ENCODE peak calls at places on chromosomes 3 and 15, in seven cellular contexts. One of them, this sample, is unnamed.

GRCh38 chr3:20185364-20185732 is 658 bp downstream of the SGO1 start:
- DNase-seq in suprapubic skin: no peak
- DNase-seq in astrocyte of the spinal cord: no peak
- DNase-seq in SW480: peak; percentile 31
- DNase-seq in HepG2: no peak
- DNase-seq in activated gamma-delta T cell treated with Interleukin-2 at 50 U/mL for 16 hours: no peak
- DNase-seq in aorta: no peak
- DNase-seq in this sample: no peak

GRCh38 chr3:38126121-38126892 is 10.6 kb downstream of the ACAA1 start:
- DNase-seq in suprapubic skin: no peak
- DNase-seq in astrocyte of the spinal cord: no peak
- DNase-seq in SW480: no peak
- DNase-seq in HepG2: no peak
- DNase-seq in activated gamma-delta T cell treated with Interleukin-2 at 50 U/mL for 16 hours: no peak
- DNase-seq in aorta: no peak
- DNase-seq in this sample: peak; percentile 50

GRCh38 chr15:87154771-87155170 is 1075.1 kb downstream of the AGBL1 start:
- DNase-seq in suprapubic skin: no peak
- DNase-seq in astrocyte of the spinal cord: peak; percentile 81
- DNase-seq in SW480: no peak
- DNase-seq in HepG2: no peak
- DNase-seq in activated gamma-delta T cell treated with Interleukin-2 at 50 U/mL for 16 hours: no peak
- DNase-seq in aorta: no peak
- DNase-seq in this sample: no peak

GRCh38 chr3:71160800-71161546 is 422.6 kb downstream of the FOXP1 start:
- DNase-seq in suprapubic skin: no peak
- DNase-seq in astrocyte of the spinal cord: peak; percentile 69
- DNase-seq in SW480: peak; percentile 6
- DNase-seq in HepG2: no peak
- DNase-seq in activated gamma-delta T cell treated with Interleukin-2 at 50 U/mL for 16 hours: no peak
- DNase-seq in aorta: no peak
- DNase-seq in this sample: no peak

GRCh38 chr3:39343760-39344159 is 14.3 kb downstream of the CCR8 start:
- DNase-seq in suprapubic skin: no peak
- DNase-seq in astrocyte of the spinal cord: no peak
- DNase-seq in SW480: no peak
- DNase-seq in HepG2: no peak
- DNase-seq in activated gamma-delta T cell treated with Interleukin-2 at 50 U/mL for 16 hours: no peak
- DNase-seq in aorta: no peak
- DNase-seq in this sample: no peak

GRCh38 chr3:115134648-115135347 is 12.3 kb downstream of the ZBTB20 start:
- DNase-seq in suprapubic skin: no peak
- DNase-seq in astrocyte of the spinal cord: no peak
- DNase-seq in SW480: no peak
- DNase-seq in HepG2: no peak
- DNase-seq in activated gamma-delta T cell treated with Interleukin-2 at 50 U/mL for 16 hours: no peak
- DNase-seq in aorta: no peak
- DNase-seq in this sample: no peak

GRCh38 chr15:40320931-40321371 is 2.5 kb upstream of the INAFM2 start:
- DNase-seq in suprapubic skin: no peak
- DNase-seq in astrocyte of the spinal cord: peak; percentile 70
- DNase-seq in SW480: peak; percentile 67
- DNase-seq in HepG2: peak; percentile 66
- DNase-seq in activated gamma-delta T cell treated with Interleukin-2 at 50 U/mL for 16 hours: peak; percentile 55
- DNase-seq in aorta: no peak
- DNase-seq in this sample: peak; percentile 79

GRCh38 chr3:154059798-154060197 is 61.4 kb upstream of the ARHGEF26 start:
- DNase-seq in suprapubic skin: no peak
- DNase-seq in astrocyte of the spinal cord: no peak
- DNase-seq in SW480: no peak
- DNase-seq in HepG2: no peak
- DNase-seq in activated gamma-delta T cell treated with Interleukin-2 at 50 U/mL for 16 hours: no peak
- DNase-seq in aorta: no peak
- DNase-seq in this sample: no peak

GRCh38 chr3:147120029-147120428 is 286.3 kb downstream of the ZIC4 start:
- DNase-seq in suprapubic skin: no peak
- DNase-seq in astrocyte of the spinal cord: peak; percentile 65
- DNase-seq in SW480: peak; percentile 13
- DNase-seq in HepG2: peak; percentile 16
- DNase-seq in activated gamma-delta T cell treated with Interleukin-2 at 50 U/mL for 16 hours: no peak
- DNase-seq in aorta: no peak
- DNase-seq in this sample: no peak

GRCh38 chr3:101803152-101803782 is 24.3 kb downstream of the NXPE3 start:
- DNase-seq in suprapubic skin: no peak
- DNase-seq in astrocyte of the spinal cord: peak; percentile 68
- DNase-seq in SW480: peak; percentile 58
- DNase-seq in HepG2: peak; percentile 74
- DNase-seq in activated gamma-delta T cell treated with Interleukin-2 at 50 U/mL for 16 hours: peak; percentile 53
- DNase-seq in aorta: no peak
- DNase-seq in this sample: peak; percentile 67

GRCh38 chr3:97817965-97818364 is 3.8 kb upstream of the CRYBG3 start:
- DNase-seq in suprapubic skin: no peak
- DNase-seq in astrocyte of the spinal cord: no peak
- DNase-seq in SW480: no peak
- DNase-seq in HepG2: no peak
- DNase-seq in activated gamma-delta T cell treated with Interleukin-2 at 50 U/mL for 16 hours: no peak
- DNase-seq in aorta: no peak
- DNase-seq in this sample: no peak

GRCh38 chr3:197292083-197293042 is 6.0 kb downstream of the DLG1 start:
- DNase-seq in suprapubic skin: no peak
- DNase-seq in astrocyte of the spinal cord: no peak
- DNase-seq in SW480: no peak
- DNase-seq in HepG2: peak; percentile 54
- DNase-seq in activated gamma-delta T cell treated with Interleukin-2 at 50 U/mL for 16 hours: no peak
- DNase-seq in aorta: no peak
- DNase-seq in this sample: no peak

GRCh38 chr3:173652093-173652492 is 254.5 kb downstream of the NLGN1 start:
- DNase-seq in suprapubic skin: no peak
- DNase-seq in astrocyte of the spinal cord: peak; percentile 38
- DNase-seq in SW480: no peak
- DNase-seq in HepG2: no peak
- DNase-seq in activated gamma-delta T cell treated with Interleukin-2 at 50 U/mL for 16 hours: no peak
- DNase-seq in aorta: no peak
- DNase-seq in this sample: no peak

GRCh38 chr3:122101646-122102045 is 46.5 kb downstream of the CD86 start:
- DNase-seq in suprapubic skin: no peak
- DNase-seq in astrocyte of the spinal cord: peak; percentile 28
- DNase-seq in SW480: peak; percentile 70
- DNase-seq in HepG2: peak; percentile 56
- DNase-seq in activated gamma-delta T cell treated with Interleukin-2 at 50 U/mL for 16 hours: no peak
- DNase-seq in aorta: no peak
- DNase-seq in this sample: no peak

GRCh38 chr3:175456496-175456895 is 597.4 kb downstream of the NAALADL2 start:
- DNase-seq in suprapubic skin: no peak
- DNase-seq in astrocyte of the spinal cord: no peak
- DNase-seq in SW480: no peak
- DNase-seq in HepG2: no peak
- DNase-seq in activated gamma-delta T cell treated with Interleukin-2 at 50 U/mL for 16 hours: no peak
- DNase-seq in aorta: no peak
- DNase-seq in this sample: no peak

GRCh38 chr15:99536422-99537033 is 29.3 kb upstream of the MEF2A start:
- DNase-seq in suprapubic skin: peak; percentile 76
- DNase-seq in astrocyte of the spinal cord: peak; percentile 51
- DNase-seq in SW480: peak; percentile 52
- DNase-seq in HepG2: no peak
- DNase-seq in activated gamma-delta T cell treated with Interleukin-2 at 50 U/mL for 16 hours: no peak
- DNase-seq in aorta: peak; percentile 91
- DNase-seq in this sample: peak; percentile 71

GRCh38 chr15:62566248-62566647 is 401.2 kb upstream of the C2CD4B start:
- DNase-seq in suprapubic skin: no peak
- DNase-seq in astrocyte of the spinal cord: no peak
- DNase-seq in SW480: no peak
- DNase-seq in HepG2: no peak
- DNase-seq in activated gamma-delta T cell treated with Interleukin-2 at 50 U/mL for 16 hours: no peak
- DNase-seq in aorta: no peak
- DNase-seq in this sample: no peak

GRCh38 chr15:41698779-41699178 is 38.6 kb downstream of the MGA start:
- DNase-seq in suprapubic skin: no peak
- DNase-seq in astrocyte of the spinal cord: peak; percentile 63
- DNase-seq in SW480: peak; percentile 49
- DNase-seq in HepG2: no peak
- DNase-seq in activated gamma-delta T cell treated with Interleukin-2 at 50 U/mL for 16 hours: no peak
- DNase-seq in aorta: no peak
- DNase-seq in this sample: no peak

GRCh38 chr15:50135123-50135541 is 16.1 kb upstream of the ATP8B4 start:
- DNase-seq in suprapubic skin: no peak
- DNase-seq in astrocyte of the spinal cord: no peak
- DNase-seq in SW480: peak; percentile 4
- DNase-seq in HepG2: no peak
- DNase-seq in activated gamma-delta T cell treated with Interleukin-2 at 50 U/mL for 16 hours: no peak
- DNase-seq in aorta: no peak
- DNase-seq in this sample: no peak

GRCh38 chr15:62828364-62828763 is 214.2 kb upstream of the TPM1 start:
- DNase-seq in suprapubic skin: no peak
- DNase-seq in astrocyte of the spinal cord: no peak
- DNase-seq in SW480: no peak
- DNase-seq in HepG2: peak; percentile 60
- DNase-seq in activated gamma-delta T cell treated with Interleukin-2 at 50 U/mL for 16 hours: no peak
- DNase-seq in aorta: no peak
- DNase-seq in this sample: no peak

GRCh38 chr15:56817266-56817665 is 84.0 kb upstream of the ZNF280D start:
- DNase-seq in suprapubic skin: no peak
- DNase-seq in astrocyte of the spinal cord: peak; percentile 62
- DNase-seq in SW480: peak; percentile 4
- DNase-seq in HepG2: no peak
- DNase-seq in activated gamma-delta T cell treated with Interleukin-2 at 50 U/mL for 16 hours: no peak
- DNase-seq in aorta: no peak
- DNase-seq in this sample: no peak

GRCh38 chr15:95608371-95608770 is 722.1 kb upstream of the NR2F2 start:
- DNase-seq in suprapubic skin: no peak
- DNase-seq in astrocyte of the spinal cord: no peak
- DNase-seq in SW480: no peak
- DNase-seq in HepG2: no peak
- DNase-seq in activated gamma-delta T cell treated with Interleukin-2 at 50 U/mL for 16 hours: no peak
- DNase-seq in aorta: no peak
- DNase-seq in this sample: no peak

GRCh38 chr3:67804545-67804944 is 150.1 kb upstream of the SUCLG2 start:
- DNase-seq in suprapubic skin: no peak
- DNase-seq in astrocyte of the spinal cord: no peak
- DNase-seq in SW480: no peak
- DNase-seq in HepG2: no peak
- DNase-seq in activated gamma-delta T cell treated with Interleukin-2 at 50 U/mL for 16 hours: no peak
- DNase-seq in aorta: no peak
- DNase-seq in this sample: no peak

This sample was measured in sigmoid colon.